ENCODE peak calls at places on chromosomes 7 and 10, in five cellular contexts. One of them, this sample, is unnamed.

GRCh38 chr10:42992156-42992956 is 84.5 kb upstream of the RET start:
- DNase-seq in body of pancreas: no peak
- DNase-seq in PC-3: no peak
- DNase-seq in A549: no peak
- DNase-seq in CD8-positive, alpha-beta T cell: no peak
- DNase-seq in this sample: no peak

GRCh38 chr10:30176182-30176581 is 116.8 kb upstream of the JCAD start:
- DNase-seq in body of pancreas: no peak
- DNase-seq in PC-3: no peak
- DNase-seq in A549: no peak
- DNase-seq in CD8-positive, alpha-beta T cell: no peak
- DNase-seq in this sample: no peak

GRCh38 chr7:50633414-50633710 is 68.2 kb upstream of the DDC start:
- DNase-seq in body of pancreas: no peak
- DNase-seq in PC-3: no peak
- DNase-seq in A549: no peak
- DNase-seq in CD8-positive, alpha-beta T cell: no peak
- DNase-seq in this sample: no peak

GRCh38 chr10:92846-93245 is 42.4 kb upstream of the ZMYND11 start:
- DNase-seq in body of pancreas: no peak
- DNase-seq in PC-3: peak; percentile 71
- DNase-seq in A549: no peak
- DNase-seq in CD8-positive, alpha-beta T cell: no peak
- DNase-seq in this sample: peak; percentile 71

GRCh38 chr7:105765846-105766245 is 110.6 kb downstream of the ATXN7L1 start:
- DNase-seq in body of pancreas: no peak
- DNase-seq in PC-3: no peak
- DNase-seq in A549: no peak
- DNase-seq in CD8-positive, alpha-beta T cell: no peak
- DNase-seq in this sample: no peak

GRCh38 chr7:137025469-137026175 is 157.2 kb downstream of the CHRM2 start:
- DNase-seq in body of pancreas: no peak
- DNase-seq in PC-3: no peak
- DNase-seq in A549: no peak
- DNase-seq in CD8-positive, alpha-beta T cell: no peak
- DNase-seq in this sample: no peak

GRCh38 chr7:91940171-91940570 is 491 bp upstream of the AKAP9 start:
- DNase-seq in body of pancreas: peak; percentile 22
- DNase-seq in PC-3: peak; percentile 28
- DNase-seq in A549: peak; percentile 37
- DNase-seq in CD8-positive, alpha-beta T cell: peak; percentile 1
- DNase-seq in this sample: no peak

GRCh38 chr7:40372031-40372430 is 237.2 kb downstream of the SUGCT start:
- DNase-seq in body of pancreas: no peak
- DNase-seq in PC-3: no peak
- DNase-seq in A549: no peak
- DNase-seq in CD8-positive, alpha-beta T cell: no peak
- DNase-seq in this sample: no peak

GRCh38 chr7:87416682-87417587 is 58.5 kb downstream of the ABCB4 start:
- DNase-seq in body of pancreas: peak; percentile 53
- DNase-seq in PC-3: peak; percentile 85
- DNase-seq in A549: no peak
- DNase-seq in CD8-positive, alpha-beta T cell: peak; percentile 38
- DNase-seq in this sample: peak; percentile 41

GRCh38 chr7:490461-491291 is 29.0 kb downstream of the PDGFA start:
- DNase-seq in body of pancreas: peak; percentile 10
- DNase-seq in PC-3: no peak
- DNase-seq in A549: no peak
- DNase-seq in CD8-positive, alpha-beta T cell: no peak
- DNase-seq in this sample: peak; percentile 50

GRCh38 chr10:116690356-116691078 is 51.8 kb downstream of the HSPA12A start:
- DNase-seq in body of pancreas: peak; percentile 47
- DNase-seq in PC-3: peak; percentile 4
- DNase-seq in A549: no peak
- DNase-seq in CD8-positive, alpha-beta T cell: no peak
- DNase-seq in this sample: no peak

GRCh38 chr10:46247808-46248569 is 38.8 kb upstream of the ANTXRL start:
- DNase-seq in body of pancreas: peak; percentile 70
- DNase-seq in PC-3: no peak
- DNase-seq in A549: no peak
- DNase-seq in CD8-positive, alpha-beta T cell: no peak
- DNase-seq in this sample: no peak

GRCh38 chr7:51369746-51370145 is 53.1 kb upstream of the COBL start:
- DNase-seq in body of pancreas: peak; percentile 22
- DNase-seq in PC-3: peak; percentile 55
- DNase-seq in A549: no peak
- DNase-seq in CD8-positive, alpha-beta T cell: no peak
- DNase-seq in this sample: no peak

GRCh38 chr10:84469470-84469869 is 141.1 kb downstream of the CCSER2 start:
- DNase-seq in body of pancreas: no peak
- DNase-seq in PC-3: no peak
- DNase-seq in A549: peak; percentile 6
- DNase-seq in CD8-positive, alpha-beta T cell: no peak
- DNase-seq in this sample: no peak

GRCh38 chr10:47051741-47052238 is 140.6 kb downstream of the PTPN20 start:
- DNase-seq in body of pancreas: no peak
- DNase-seq in PC-3: no peak
- DNase-seq in A549: no peak
- DNase-seq in CD8-positive, alpha-beta T cell: no peak
- DNase-seq in this sample: no peak

GRCh38 chr7:28984631-28985030 is 26.5 kb upstream of the TRIL start:
- DNase-seq in body of pancreas: no peak
- DNase-seq in PC-3: peak; percentile 69
- DNase-seq in A549: peak; percentile 8
- DNase-seq in CD8-positive, alpha-beta T cell: no peak
- DNase-seq in this sample: peak; percentile 62

GRCh38 chr10:34164029-34164428 is 651.1 kb downstream of the PARD3 start:
- DNase-seq in body of pancreas: no peak
- DNase-seq in PC-3: no peak
- DNase-seq in A549: no peak
- DNase-seq in CD8-positive, alpha-beta T cell: no peak
- DNase-seq in this sample: no peak

GRCh38 chr7:100221767-100222444 is 2.2 kb downstream of the PVRIG start:
- DNase-seq in body of pancreas: no peak
- DNase-seq in PC-3: no peak
- DNase-seq in A549: no peak
- DNase-seq in CD8-positive, alpha-beta T cell: no peak
- DNase-seq in this sample: no peak

GRCh38 chr7:116970148-116970910 is 17.0 kb downstream of the ST7 start:
- DNase-seq in body of pancreas: no peak
- DNase-seq in PC-3: peak; percentile 26
- DNase-seq in A549: no peak
- DNase-seq in CD8-positive, alpha-beta T cell: no peak
- DNase-seq in this sample: no peak

GRCh38 chr10:129966370-129966769 is 2.3 kb upstream of the EBF3 start:
- DNase-seq in body of pancreas: no peak
- DNase-seq in PC-3: no peak
- DNase-seq in A549: no peak
- DNase-seq in CD8-positive, alpha-beta T cell: no peak
- DNase-seq in this sample: no peak

GRCh38 chr7:46139079-46139478 is 218.0 kb upstream of the IGFBP3 start:
- DNase-seq in body of pancreas: no peak
- DNase-seq in PC-3: peak; percentile 81
- DNase-seq in A549: no peak
- DNase-seq in CD8-positive, alpha-beta T cell: no peak
- DNase-seq in this sample: peak; percentile 94

GRCh38 chr7:103735377-103735776 is 254.1 kb downstream of the RELN start:
- DNase-seq in body of pancreas: no peak
- DNase-seq in PC-3: peak; percentile 85
- DNase-seq in A549: no peak
- DNase-seq in CD8-positive, alpha-beta T cell: no peak
- DNase-seq in this sample: peak; percentile 80

GRCh38 chr7:141558544-141559183 is 7.5 kb downstream of the AGK start:
- DNase-seq in body of pancreas: no peak
- DNase-seq in PC-3: peak; percentile 22
- DNase-seq in A549: no peak
- DNase-seq in CD8-positive, alpha-beta T cell: no peak
- DNase-seq in this sample: peak; percentile 28

GRCh38 chr7:55177589-55178261 is 158.9 kb downstream of the EGFR start:
- DNase-seq in body of pancreas: no peak
- DNase-seq in PC-3: no peak
- DNase-seq in A549: no peak
- DNase-seq in CD8-positive, alpha-beta T cell: no peak
- DNase-seq in this sample: no peak
- H3K27ac ChIP-seq in body of pancreas: peak overlapping the region; percentile 53
- H3K27ac ChIP-seq in PC-3: no peak overlapping the region
- H3K27ac ChIP-seq in A549: no peak overlapping the region
- H3K27ac ChIP-seq in CD8-positive, alpha-beta T cell: no peak overlapping the region
- H3K27ac ChIP-seq in this sample: no peak overlapping the region

DNA sequence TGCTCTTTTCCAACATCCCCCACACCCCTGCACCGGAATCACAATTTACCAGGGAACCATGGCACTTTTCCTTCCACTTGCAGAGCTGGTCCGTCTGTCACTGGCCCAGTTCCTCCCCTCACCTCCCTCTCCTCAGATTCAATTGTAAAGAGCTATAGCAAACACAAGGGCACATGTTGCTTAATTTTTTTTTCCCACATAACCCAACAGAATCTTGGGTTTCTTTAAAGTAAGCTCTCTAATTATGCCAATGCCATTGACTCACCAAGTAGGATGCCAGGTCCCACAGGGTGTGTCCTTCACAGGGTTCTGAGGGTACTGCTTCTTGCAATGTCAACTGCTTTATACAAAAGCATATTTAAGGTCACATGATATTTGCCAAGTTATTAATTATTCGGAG is 262.2 kb downstream of the AUTS2 start:
- DNase-seq in body of pancreas: peak; percentile 18
- DNase-seq in PC-3: no peak
- DNase-seq in A549: no peak
- DNase-seq in CD8-positive, alpha-beta T cell: no peak
- DNase-seq in this sample: no peak
- H3K27ac ChIP-seq in body of pancreas: no peak overlapping the region
- H3K27ac ChIP-seq in PC-3: no peak overlapping the region
- H3K27ac ChIP-seq in A549: no peak overlapping the region
- H3K27ac ChIP-seq in CD8-positive, alpha-beta T cell: no peak overlapping the region
- H3K27ac ChIP-seq in this sample: no peak overlapping the region

DNA sequence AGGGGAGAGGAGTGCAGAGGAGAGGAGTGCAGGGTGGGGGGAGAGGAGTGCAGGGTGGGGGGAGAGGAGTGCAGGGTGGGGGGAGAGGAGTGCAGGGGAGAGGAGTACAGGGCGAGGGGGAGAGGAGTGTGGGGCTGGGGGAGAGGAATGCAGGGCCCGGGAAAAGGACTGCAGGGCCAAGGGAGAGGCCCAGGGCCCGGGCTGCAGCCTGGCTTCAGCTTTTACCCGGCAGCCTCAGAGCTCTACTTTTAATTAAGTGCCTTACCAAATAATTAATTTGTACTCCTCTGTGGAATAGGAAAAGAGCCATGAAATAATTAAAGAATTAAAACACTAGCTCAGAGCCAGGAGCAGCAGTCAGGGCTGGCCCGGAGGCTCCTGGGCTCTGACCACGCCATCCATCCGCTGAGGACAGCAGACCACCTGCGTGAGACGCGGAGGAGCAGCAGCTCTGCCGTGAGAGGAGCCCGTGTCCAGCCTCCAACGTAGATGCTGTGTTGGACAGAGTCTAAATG is 589.6 kb downstream of the PTPRN2 start:
- DNase-seq in body of pancreas: no peak
- DNase-seq in PC-3: no peak
- DNase-seq in A549: no peak
- DNase-seq in CD8-positive, alpha-beta T cell: no peak
- DNase-seq in this sample: no peak
- H3K27ac ChIP-seq in body of pancreas: no peak overlapping the region
- H3K27ac ChIP-seq in PC-3: no peak overlapping the region
- H3K27ac ChIP-seq in A549: no peak overlapping the region
- H3K27ac ChIP-seq in CD8-positive, alpha-beta T cell: no peak overlapping the region
- H3K27ac ChIP-seq in this sample: no peak overlapping the region

GRCh38 chr10:11292576-11293302 is 275.1 kb downstream of the CELF2 start:
- DNase-seq in body of pancreas: no peak
- DNase-seq in PC-3: no peak
- DNase-seq in A549: no peak
- DNase-seq in CD8-positive, alpha-beta T cell: no peak
- DNase-seq in this sample: no peak

GRCh38 chr10:11288302-11288701 is 270.6 kb downstream of the CELF2 start:
- DNase-seq in body of pancreas: no peak
- DNase-seq in PC-3: no peak
- DNase-seq in A549: no peak
- DNase-seq in CD8-positive, alpha-beta T cell: no peak
- DNase-seq in this sample: no peak

GRCh38 chr10:11286261-11286989 is 268.8 kb downstream of the CELF2 start:
- DNase-seq in body of pancreas: no peak
- DNase-seq in PC-3: no peak
- DNase-seq in A549: no peak
- DNase-seq in CD8-positive, alpha-beta T cell: no peak
- DNase-seq in this sample: no peak

GRCh38 chr10:11293332-11293731 is 275.7 kb downstream of the CELF2 start:
- DNase-seq in body of pancreas: no peak
- DNase-seq in PC-3: no peak
- DNase-seq in A549: no peak
- DNase-seq in CD8-positive, alpha-beta T cell: no peak
- DNase-seq in this sample: no peak

GRCh38 chr10:11290156-11290890 is 272.7 kb downstream of the CELF2 start:
- DNase-seq in body of pancreas: no peak
- DNase-seq in PC-3: no peak
- DNase-seq in A549: no peak
- DNase-seq in CD8-positive, alpha-beta T cell: no peak
- DNase-seq in this sample: no peak
- H3K27ac ChIP-seq in body of pancreas: no peak overlapping the region
- H3K27ac ChIP-seq in PC-3: no peak overlapping the region
- H3K27ac ChIP-seq in A549: no peak overlapping the region
- H3K27ac ChIP-seq in CD8-positive, alpha-beta T cell: no peak overlapping the region
- H3K27ac ChIP-seq in this sample: no peak overlapping the region

GRCh38 chr10:68876246-68876918 is 24.7 kb upstream of the DDX50 start:
- DNase-seq in body of pancreas: no peak
- DNase-seq in PC-3: no peak
- DNase-seq in A549: no peak
- DNase-seq in CD8-positive, alpha-beta T cell: no peak
- DNase-seq in this sample: no peak
- H3K27ac ChIP-seq in body of pancreas: no peak overlapping the region
- H3K27ac ChIP-seq in PC-3: no peak overlapping the region
- H3K27ac ChIP-seq in A549: no peak overlapping the region
- H3K27ac ChIP-seq in CD8-positive, alpha-beta T cell: no peak overlapping the region
- H3K27ac ChIP-seq in this sample: no peak overlapping the region

GRCh38 chr7:2018786-2019692 is 213.7 kb downstream of the MAD1L1 start:
- DNase-seq in body of pancreas: peak; percentile 11
- DNase-seq in PC-3: peak; percentile 30
- DNase-seq in A549: no peak
- DNase-seq in CD8-positive, alpha-beta T cell: no peak
- DNase-seq in this sample: peak; percentile 38
- H3K27ac ChIP-seq in body of pancreas: peak overlapping the region; percentile 68
- H3K27ac ChIP-seq in PC-3: no peak overlapping the region
- H3K27ac ChIP-seq in A549: no peak overlapping the region
- H3K27ac ChIP-seq in CD8-positive, alpha-beta T cell: peak overlapping the region; percentile 18
- H3K27ac ChIP-seq in this sample: peak overlapping the region; percentile 65